ENCODE peak calls at places on chromosomes 5 and 9, in ten cellular contexts. N, B, K, G, I, Y, J, U, S and X are unnamed samples.

GRCh38 chr5:150181766-150182545 is 7.9 kb upstream of the SLC6A7 start:
- DNase-seq in N (no peak), B (no peak), K (no peak), G (no peak), I (no peak), Y (no peak), J (no peak), U (no peak), S (peak; percentile 64), X (peak; percentile 25)

GRCh38 chr5:78300464-78301045 is 6.1 kb upstream of the AP3B1 start:
- DNase-seq in N (no peak), B (no peak), K (no peak), G (no peak), I (no peak), Y (peak; percentile 47), J (peak; percentile 34), U (no peak), S (no peak), X (no peak)

GRCh38 chr9:85158512-85158911 is 489.0 kb downstream of the NTRK2 start:
- DNase-seq in N (peak; percentile 18), B (no peak), K (no peak), G (no peak), I (no peak), Y (no peak), J (no peak), U (no peak), S (no peak), X (no peak)

GRCh38 chr5:65861830-65862241 is 64.5 kb upstream of the ERBIN start:
- DNase-seq in N (no peak), B (no peak), K (no peak), G (peak; percentile 27), I (no peak), Y (peak; percentile 77), J (peak; percentile 91), U (no peak), S (peak; percentile 74), X (peak; percentile 96)

GRCh38 chr5:175478384-175479124 is at the start of gene SFXN1:
- DNase-seq in N (peak; percentile 56), B (peak; percentile 80), K (peak; percentile 83), G (peak; percentile 27), I (peak; percentile 99), Y (peak; percentile 70), J (peak; percentile 70), U (peak; percentile 25), S (peak; percentile 31), X (peak; percentile 84)

GRCh38 chr9:15420796-15421195 is 1.9 kb upstream of the SNAPC3 start:
- DNase-seq in N (no peak), B (no peak), K (no peak), G (no peak), I (no peak), Y (peak; percentile 17), J (no peak), U (no peak), S (no peak), X (no peak)

GRCh38 chr5:67465556-67466206 is 269.1 kb upstream of the CD180 start:
- DNase-seq in N (no peak), B (no peak), K (no peak), G (no peak), I (peak; percentile 3), Y (peak; percentile 51), J (no peak), U (no peak), S (no peak), X (no peak)

GRCh38 chr5:67244345-67244793 is 47.8 kb upstream of the CD180 start:
- DNase-seq in N (no peak), B (peak; percentile 63), K (no peak), G (no peak), I (peak; percentile 32), Y (no peak), J (no peak), U (no peak), S (no peak), X (no peak)

GRCh38 chr9:132538071-132538470 is 44.3 kb upstream of the BARHL1 start:
- DNase-seq in N (no peak), B (no peak), K (no peak), G (no peak), I (no peak), Y (no peak), J (no peak), U (no peak), S (no peak), X (no peak)

GRCh38 chr5:144467795-144468194 is 297.1 kb downstream of the KCTD16 start:
- DNase-seq in N (peak; percentile 41), B (no peak), K (no peak), G (no peak), I (peak; percentile 77), Y (peak; percentile 72), J (peak; percentile 67), U (no peak), S (no peak), X (no peak)

GRCh38 chr5:149667084-149667826 is 62.9 kb upstream of the PPARGC1B start:
- DNase-seq in N (no peak), B (no peak), K (peak; percentile 38), G (no peak), I (peak; percentile 87), Y (peak; percentile 29), J (peak; percentile 46), U (no peak), S (peak; percentile 18), X (peak; percentile 53)

GRCh38 chr5:14204785-14205321 is 61.7 kb downstream of the TRIO start:
- DNase-seq in N (peak; percentile 53), B (peak; percentile 47), K (peak; percentile 75), G (peak; percentile 44), I (no peak), Y (peak; percentile 86), J (peak; percentile 88), U (no peak), S (no peak), X (peak; percentile 66)

GRCh38 chr5:125372694-125373621 is 626.5 kb upstream of the ZNF608 start:
- DNase-seq in N (no peak), B (no peak), K (no peak), G (no peak), I (peak; percentile 84), Y (peak; percentile 55), J (peak; percentile 78), U (no peak), S (no peak), X (peak; percentile 55)

GRCh38 chr5:139850423-139851016 is 54.9 kb downstream of the PSD2 start:
- DNase-seq in N (no peak), B (no peak), K (no peak), G (no peak), I (peak; percentile 75), Y (no peak), J (no peak), U (no peak), S (no peak), X (no peak)

GRCh38 chr9:121319394-121319780 is 50.7 kb downstream of the STOM start:
- DNase-seq in N (no peak), B (no peak), K (no peak), G (no peak), I (no peak), Y (no peak), J (no peak), U (no peak), S (no peak), X (no peak)
- H3K27ac ChIP-seq in N (no peak overlapping the region), B (peak overlapping the region; percentile 90), K (peak overlapping the region; percentile 65), G (peak overlapping the region; percentile 88), I (peak overlapping the region; percentile 79), Y (no peak overlapping the region), J (peak overlapping the region; percentile 77), U (peak overlapping the region; percentile 89), S (no peak overlapping the region), X (no peak overlapping the region)

DNA sequence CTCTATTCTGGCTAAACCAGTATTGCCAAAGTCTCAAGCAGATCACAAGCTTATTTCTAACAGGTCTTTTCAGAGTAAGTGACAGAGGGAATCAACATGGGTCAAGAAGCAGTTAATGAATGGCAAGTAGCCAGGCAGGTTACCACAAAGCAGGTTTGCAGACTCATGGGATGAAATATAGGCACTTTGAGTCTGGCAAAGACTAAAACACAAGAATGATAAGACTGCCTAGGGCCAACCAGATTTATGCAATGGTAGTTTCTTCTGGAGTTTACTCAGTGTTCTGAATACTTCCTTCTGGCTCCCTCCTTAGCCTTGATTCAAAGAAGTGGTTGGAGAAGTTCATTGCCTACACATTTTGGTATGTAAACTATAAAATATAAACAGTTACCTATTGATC is 3.6 kb downstream of the HMGCS1 start:
- DNase-seq in N (no peak), B (no peak), K (no peak), G (no peak), I (no peak), Y (no peak), J (no peak), U (no peak), S (no peak), X (no peak)
- H3K4me3 ChIP-seq in N (no peak overlapping the region), B (no peak overlapping the region), K (no peak overlapping the region), G (no peak overlapping the region), I (no peak overlapping the region), Y (peak overlapping the region; percentile 93), J (no peak overlapping the region), U (no peak overlapping the region), S (no peak overlapping the region), X (no peak overlapping the region)

DNA sequence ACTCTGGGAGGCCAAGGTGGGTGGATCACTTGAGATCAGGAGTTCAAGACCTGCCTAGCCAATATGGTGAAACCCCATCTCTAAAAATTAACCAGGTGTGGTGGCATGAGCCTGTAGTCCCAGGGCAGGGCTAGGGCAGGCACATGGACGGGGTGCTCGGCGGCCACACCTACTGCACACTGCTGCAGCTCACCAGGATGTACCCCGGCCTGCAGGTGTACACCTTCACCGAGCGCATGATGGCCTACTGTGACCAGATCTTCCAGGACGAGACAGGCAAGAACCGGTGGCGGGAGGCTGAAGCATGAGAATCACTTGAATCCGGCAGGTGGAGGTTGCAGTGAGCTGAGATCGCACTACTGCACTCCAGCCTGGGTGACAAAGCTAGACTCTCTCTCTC is 3.2 kb downstream of the ST6GALNAC4 start:
- DNase-seq in N (no peak), B (no peak), K (no peak), G (no peak), I (no peak), Y (no peak), J (no peak), U (no peak), S (no peak), X (no peak)
- H3K36me3 ChIP-seq in N (peaks cover 11% of the 10 kb centered on the region), B (peaks cover 58% of the 10 kb centered on the region), K (no peaks in the 10 kb centered on the region), G (no peaks in the 10 kb centered on the region), I (peaks cover 21% of the 10 kb centered on the region), Y (peaks cover 16% of the 10 kb centered on the region), J (peaks cover 55% of the 10 kb centered on the region), U (peaks cover 54% of the 10 kb centered on the region), S (no peaks in the 10 kb centered on the region), X (peaks cover 34% of the 10 kb centered on the region)

DNA sequence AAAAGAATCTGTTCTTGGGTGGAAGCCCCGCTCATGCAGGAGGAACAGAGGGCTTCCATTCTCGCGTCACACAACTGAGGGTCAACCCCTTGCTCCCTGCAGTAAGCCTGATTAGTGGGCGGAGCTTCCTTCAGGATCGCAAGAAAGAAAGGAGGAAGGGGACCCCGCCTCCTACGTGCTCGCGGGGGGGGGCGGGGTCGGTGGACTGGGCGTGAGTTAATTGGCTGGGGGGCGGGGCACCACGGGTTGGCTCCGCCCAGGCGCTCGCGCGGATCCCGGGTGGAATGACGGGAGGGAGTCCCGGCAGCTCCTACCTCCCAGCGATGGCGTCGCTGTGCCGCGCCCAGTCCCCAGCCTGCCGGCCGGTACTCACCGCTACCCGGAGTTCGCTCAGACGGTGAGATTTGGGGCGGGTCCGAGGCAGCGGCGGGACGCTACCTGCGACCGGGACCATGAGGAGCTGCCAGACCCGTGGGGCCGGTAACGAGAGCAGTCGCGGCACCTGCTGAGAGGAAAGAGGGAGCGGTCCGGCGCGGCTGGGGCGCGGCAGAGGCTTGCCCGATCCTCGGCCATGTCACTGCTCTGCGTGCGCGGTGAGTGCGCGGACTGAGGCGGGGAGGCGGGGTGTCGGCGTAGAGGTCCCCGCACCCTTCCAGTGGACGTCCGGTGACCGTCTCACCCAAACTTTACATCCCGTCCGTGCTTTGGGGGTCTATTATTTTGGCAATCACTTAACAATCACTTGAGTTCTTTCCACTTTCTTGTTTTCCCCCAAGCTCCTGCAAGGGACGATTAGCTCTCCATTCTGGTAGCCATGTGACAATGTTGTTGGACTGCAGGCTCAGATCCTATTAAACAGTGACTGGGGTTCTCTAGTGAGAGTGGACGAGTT is at the start of gene UNC13B:
- DNase-seq in N (peak; percentile 94), B (peak; percentile 95), K (peak; percentile 95), G (peak; percentile 91), I (peak; percentile 98), Y (peak; percentile 90), J (peak; percentile 94), U (peak; percentile 93), S (peak; percentile 88), X (peak; percentile 66)
- H3K27ac ChIP-seq in N (peak within 1 kb of the TSS; percentile 92), B (peak within 1 kb of the TSS; percentile 99), K (peak within 1 kb of the TSS; percentile 57), G (peak within 1 kb of the TSS; percentile 97), I (peak within 1 kb of the TSS; percentile 52), Y (peak within 1 kb of the TSS; percentile 83), J (no peak within 1 kb of the TSS), U (peak within 1 kb of the TSS; percentile 94), S (peak within 1 kb of the TSS; percentile 63), X (no peak within 1 kb of the TSS)